ENCODE peak calls at places on chromosome 7, in five cellular contexts. X is K562, B is HCT116, K is GM12878, M is H1. I is an unnamed sample.

GRCh38 chr7:70710651-70711050 is 421.3 kb upstream of the GALNT17 start:
- DNase-seq in X (no peak), B (no peak), K (no peak), M (no peak), I (no peak)

GRCh38 chr7:1331576-1332467 is 99.2 kb downstream of the UNCX start:
- DNase-seq in X (no peak), B (no peak), K (no peak), M (no peak), I (no peak)

GRCh38 chr7:152086513-152086912 is 61.0 kb downstream of the GALNT11 start:
- DNase-seq in X (no peak), B (no peak), K (no peak), M (no peak), I (no peak)

GRCh38 chr7:27873981-27874957 is 134.3 kb downstream of the TAX1BP1 start:
- DNase-seq in X (no peak), B (no peak), K (no peak), M (no peak), I (no peak)

GRCh38 chr7:1865809-1866255 is 195.8 kb downstream of the ELFN1 start:
- DNase-seq in X (no peak), B (no peak), K (no peak), M (no peak), I (no peak)

GRCh38 chr7:140564643-140565042 is 76.0 kb downstream of the DENND2A start:
- DNase-seq in X (no peak), B (peak), K (no peak), M (no peak), I (no peak)

GRCh38 chr7:156554488-156554887 is 86.1 kb upstream of the RNF32 start:
- DNase-seq in X (no peak), B (no peak), K (no peak), M (no peak), I (no peak)

GRCh38 chr7:130912086-130912909 is 178.3 kb upstream of the KLF14 start:
- DNase-seq in X (no peak), B (no peak), K (no peak), M (no peak), I (no peak)

GRCh38 chr7:99155207-99155606 is 11.3 kb upstream of the SMURF1 start:
- DNase-seq in X (no peak), B (no peak), K (no peak), M (no peak), I (no peak)

GRCh38 chr7:128350708-128351295 is 7.1 kb upstream of the RBM28 start:
- DNase-seq in X (no peak), B (no peak), K (no peak), M (no peak), I (no peak)

GRCh38 chr7:139658919-139659675 is 118.7 kb downstream of the HIPK2 start:
- DNase-seq in X (no peak), B (no peak), K (no peak), M (no peak), I (no peak)

GRCh38 chr7:144731661-144732060 is 104.2 kb downstream of the TPK1 start:
- DNase-seq in X (no peak), B (no peak), K (no peak), M (no peak), I (no peak)

GRCh38 chr7:150631084-150631824 is 931 bp downstream of the GIMAP6 start:
- DNase-seq in X (no peak), B (no peak), K (peak), M (no peak), I (no peak)

GRCh38 chr7:92595281-92595680 is 5.1 kb upstream of the FAM133B start:
- DNase-seq in X (no peak), B (peak), K (no peak), M (no peak), I (no peak)

GRCh38 chr7:90931996-90932912 is 332.0 kb upstream of the FZD1 start:
- DNase-seq in X (no peak), B (no peak), K (peak), M (no peak), I (no peak)

GRCh38 chr7:100875356-100875751 is 451 bp downstream of the SRRT start:
- DNase-seq in X (no peak), B (no peak), K (no peak), M (no peak), I (no peak)

GRCh38 chr7:23373151-23374004 is 74.2 kb downstream of the MALSU1 start:
- DNase-seq in X (no peak), B (no peak), K (peak), M (no peak), I (no peak)

GRCh38 chr7:87507446-87507845 is 32.0 kb upstream of the ABCB4 start:
- DNase-seq in X (no peak), B (no peak), K (no peak), M (no peak), I (no peak)

GRCh38 chr7:2621061-2621828 is 10.5 kb upstream of the TTYH3 start:
- DNase-seq in X (peak), B (no peak), K (no peak), M (no peak), I (no peak)

GRCh38 chr7:22980422-22980821 is 33.5 kb downstream of the HYCC1 start:
- DNase-seq in X (no peak), B (no peak), K (no peak), M (no peak), I (no peak)

GRCh38 chr7:1694981-1695511 is 25.0 kb downstream of the ELFN1 start:
- DNase-seq in X (no peak), B (no peak), K (no peak), M (no peak), I (no peak)

GRCh38 chr7:43905209-43905946 is 1.0 kb downstream of the URGCP start:
- DNase-seq in X (no peak), B (peak), K (no peak), M (no peak), I (no peak)

GRCh38 chr7:137592232-137592896 is 248.8 kb upstream of the PTN start:
- DNase-seq in X (peak), B (peak), K (no peak), M (peak), I (peak)

GRCh38 chr7:70630647-70631457 is 501.1 kb upstream of the GALNT17 start:
- DNase-seq in X (no peak), B (no peak), K (no peak), M (no peak), I (no peak)

GRCh38 chr7:641269-641671 is 85.2 kb upstream of the DNAAF5 start:
- DNase-seq in X (no peak), B (peak), K (no peak), M (no peak), I (no peak)

GRCh38 chr7:46153951-46154787 is 233.1 kb upstream of the IGFBP3 start:
- DNase-seq in X (no peak), B (no peak), K (peak), M (no peak), I (no peak)

GRCh38 chr7:93463764-93464163 is 110.8 kb downstream of the CALCR start:
- DNase-seq in X (no peak), B (no peak), K (no peak), M (no peak), I (no peak)

GRCh38 chr7:143975617-143976016 is 21.0 kb downstream of the OR2F1 start:
- DNase-seq in X (no peak), B (peak), K (no peak), M (no peak), I (peak)

GRCh38 chr7:99314504-99314903 is 11.2 kb upstream of the ARPC1A start:
- DNase-seq in X (no peak), B (no peak), K (peak), M (no peak), I (no peak)

GRCh38 chr7:130973637-130974036 is 239.6 kb upstream of the KLF14 start:
- DNase-seq in X (no peak), B (no peak), K (no peak), M (no peak), I (no peak)

GRCh38 chr7:22291979-22292378 is 65.0 kb downstream of the RAPGEF5 start:
- DNase-seq in X (no peak), B (no peak), K (no peak), M (no peak), I (no peak)

GRCh38 chr7:133853706-133854276 is 273.3 kb upstream of the LRGUK start:
- DNase-seq in X (peak), B (peak), K (peak), M (peak), I (peak)

GRCh38 chr7:112707655-112708054 is 82.5 kb downstream of the TMEM168 start:
- DNase-seq in X (no peak), B (no peak), K (no peak), M (no peak), I (no peak)

GRCh38 chr7:3722396-3722846 is 421.4 kb downstream of the SDK1 start:
- DNase-seq in X (peak), B (peak), K (no peak), M (peak), I (peak)

DNA sequence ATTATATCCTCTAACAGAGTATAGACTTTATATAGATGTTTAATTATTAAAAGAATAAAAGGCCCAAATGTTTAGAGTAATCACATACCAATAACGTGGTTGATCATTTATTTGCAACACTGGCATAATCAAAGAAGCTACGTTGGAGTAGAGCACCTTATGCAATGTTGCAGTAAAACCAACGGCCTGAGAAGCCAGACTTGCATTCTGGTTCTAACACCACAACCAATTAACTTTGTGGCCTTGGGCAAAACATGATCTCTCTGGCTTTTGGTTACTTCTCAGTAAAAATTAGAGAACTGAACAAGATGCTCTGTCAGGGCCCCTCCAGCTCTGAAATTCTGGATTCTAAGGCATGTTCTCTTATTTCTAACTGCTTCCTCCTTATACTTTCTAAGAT is 476.2 kb downstream of the GRM8 start:
- DNase-seq in X (no peak), B (no peak), K (no peak), M (no peak), I (no peak)
- TF ChIP-seq ZNF274 in X (no peak), B (no peak), K (no peak), M (no peak), I (no peak)

GRCh38 chr7:95113590-95113989 is 206.2 kb downstream of the PPP1R9A start:
- DNase-seq in X (no peak), B (no peak), K (no peak), M (no peak), I (no peak)

GRCh38 chr7:95105627-95106026 is 198.2 kb downstream of the PPP1R9A start:
- DNase-seq in X (no peak), B (no peak), K (no peak), M (no peak), I (no peak)

GRCh38 chr7:95104739-95105138 is 197.3 kb downstream of the PPP1R9A start:
- DNase-seq in X (no peak), B (peak), K (no peak), M (no peak), I (no peak)

DNA sequence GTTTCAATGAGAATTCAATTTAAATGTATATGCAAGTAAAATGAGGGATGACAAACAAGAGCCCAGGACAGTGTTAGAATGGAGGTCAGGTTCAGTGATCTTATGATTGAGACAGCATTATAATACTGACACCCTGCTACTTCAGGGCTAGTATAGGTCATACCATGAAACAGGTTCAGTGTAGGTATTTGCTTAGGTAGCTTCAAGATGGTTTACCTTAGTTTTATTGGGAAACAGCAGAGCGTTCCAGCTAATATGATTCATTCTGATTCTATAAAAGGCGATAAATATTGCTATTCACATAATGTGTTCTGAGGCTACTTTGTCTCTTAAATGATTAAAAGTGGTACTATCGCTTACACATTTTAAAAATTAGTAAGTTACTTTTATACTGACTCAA is 203.3 kb downstream of the PPP1R9A start:
- DNase-seq in X (no peak), B (no peak), K (no peak), M (no peak), I (no peak)
- H3K9ac ChIP-seq in X (no peak), B (no peak), K (no peak), M (no peak), I (no peak)

DNA sequence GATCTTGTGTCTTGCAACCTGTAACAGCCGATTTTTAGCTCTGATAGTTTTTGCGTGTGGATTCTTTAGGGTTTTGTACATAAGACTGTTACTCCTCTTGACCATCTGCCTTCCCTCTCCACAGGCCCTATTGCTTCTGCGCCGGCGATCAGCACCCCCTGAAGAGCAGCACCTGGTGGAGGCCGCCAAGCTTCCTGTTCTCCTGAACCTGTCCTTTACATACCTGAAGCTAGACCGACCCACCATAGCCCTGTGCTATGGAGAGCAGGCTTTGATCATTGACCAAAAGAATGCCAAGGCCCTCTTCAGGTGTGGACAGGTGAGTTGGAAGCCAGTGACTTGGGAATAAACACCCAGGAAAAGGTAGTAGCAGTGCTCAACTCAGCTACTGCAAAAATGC is 12.6 kb downstream of the FKBP6 start:
- DNase-seq in X (no peak), B (no peak), K (no peak), M (no peak), I (no peak)
- TF ChIP-seq ZNF274 in X (no peak), B (no peak), K (no peak), M (no peak), I (no peak)

GRCh38 chr7:55054758-55055157 is 35.9 kb downstream of the EGFR start:
- DNase-seq in X (no peak), B (no peak), K (no peak), M (no peak), I (no peak)
- H3K9ac ChIP-seq in X (no peak), B (no peak), K (no peak), M (no peak), I (no peak)

GRCh38 chr7:15648461-15648961 is 38.0 kb downstream of the MEOX2 start:
- DNase-seq in X (no peak), B (no peak), K (no peak), M (no peak), I (no peak)

GRCh38 chr7:15647309-15647708 is 39.2 kb downstream of the MEOX2 start:
- DNase-seq in X (no peak), B (no peak), K (no peak), M (no peak), I (no peak)

DNA sequence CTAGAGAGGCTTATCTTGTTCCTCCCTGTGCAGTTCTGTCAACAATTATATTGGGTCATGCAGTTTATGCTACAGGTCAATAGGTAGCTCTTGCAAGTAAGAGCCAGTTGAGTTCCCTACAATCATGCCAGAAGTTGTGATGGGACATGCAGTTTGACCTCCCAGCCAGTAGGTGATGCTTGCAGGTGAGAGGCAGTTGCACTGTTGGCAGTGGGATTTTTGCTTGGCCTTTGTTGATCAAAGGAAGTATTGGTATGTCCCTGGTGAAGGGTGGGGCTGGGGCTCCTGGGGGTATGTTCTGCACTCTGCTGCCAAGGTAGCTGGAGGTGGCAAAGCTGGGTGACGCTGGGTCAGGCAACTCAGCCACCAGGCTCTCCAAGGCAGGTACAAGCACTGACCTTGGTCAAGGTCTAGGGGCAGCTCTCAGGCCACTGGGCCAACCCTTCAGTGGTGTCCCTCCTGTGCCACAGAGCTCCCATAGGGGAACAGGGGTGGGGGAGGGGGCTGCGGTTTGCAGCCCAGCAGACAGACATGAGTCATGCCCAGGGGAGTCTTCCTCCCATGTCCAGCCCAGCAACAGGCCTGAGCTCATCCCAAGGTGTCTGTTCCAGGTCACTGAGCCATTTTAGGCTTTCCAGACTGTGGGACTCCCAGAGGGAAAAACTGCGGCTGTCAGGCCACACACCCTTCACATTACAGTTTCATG is 43.3 kb downstream of the MEOX2 start:
- DNase-seq in X (no peak), B (no peak), K (no peak), M (no peak), I (no peak)
- TF ChIP-seq ZNF274 in X (no peak), B (no peak), K (no peak), M (no peak), I (no peak)

DNA sequence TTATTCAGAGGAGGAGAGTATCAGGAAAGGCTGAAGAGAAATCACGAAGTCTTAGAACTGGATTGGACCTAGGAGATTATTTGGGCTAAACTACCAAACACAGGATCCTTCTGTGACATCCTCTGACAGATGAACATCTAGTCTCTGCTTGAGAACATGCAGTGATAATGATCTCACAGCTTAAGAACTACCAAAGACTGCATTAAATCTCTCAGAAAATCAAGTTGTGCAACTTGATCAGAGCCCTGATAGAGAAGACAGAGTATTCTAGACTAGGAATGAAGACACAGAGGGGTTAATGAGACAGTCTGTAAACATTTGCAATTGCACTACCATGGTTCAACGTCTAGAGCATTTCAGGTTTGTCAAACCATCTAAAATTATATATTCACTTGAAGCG is 37.1 kb upstream of the AGBL3 start:
- DNase-seq in X (no peak), B (no peak), K (no peak), M (no peak), I (no peak)
- H3K9ac ChIP-seq in X (no peak), B (no peak), K (no peak), M (no peak), I (no peak)

DNA sequence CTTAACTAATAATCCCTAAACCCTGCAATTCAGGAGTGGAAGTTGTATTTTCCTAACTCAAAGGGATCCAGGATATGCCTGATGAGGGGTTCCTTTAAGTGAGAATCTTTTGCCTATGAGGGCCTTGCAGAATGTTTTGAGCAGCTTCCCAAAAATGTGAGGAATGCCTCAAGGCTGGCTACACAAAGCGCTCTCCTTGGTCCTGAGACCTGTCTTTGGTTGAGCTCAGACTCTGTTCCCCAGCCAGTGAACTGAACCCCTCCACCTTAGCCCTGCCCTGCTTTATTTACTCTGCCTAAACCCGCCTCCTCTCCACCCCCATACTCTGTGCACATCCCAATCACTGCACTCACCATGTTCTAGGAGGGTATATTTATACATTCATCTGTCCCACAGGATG is 108.6 kb downstream of the NRCAM start:
- DNase-seq in X (no peak), B (no peak), K (no peak), M (peak), I (peak)
- TF ChIP-seq ZNF274 in X (no peak), B (no peak), K (no peak), M (no peak), I (no peak)

I was measured in NT2/D1.